ENCODE peak calls at places on chromosomes 13 and 19, in five cellular contexts. O, L, Z, C and B are unnamed samples.
A peak's percentile ranks its signal among the peaks of the same experiment; 100 is the strongest.

GRCh38 chr19:15289673-15290072 is 42.7 kb downstream of the BRD4 start:
- DNase-seq in O (no peak), L (no peak), Z (no peak), C (no peak), B (no peak)

GRCh38 chr19:35344511-35345031 is 3.1 kb upstream of the FFAR1 start:
- DNase-seq in O (no peak), L (no peak), Z (no peak), C (no peak), B (no peak)

GRCh38 chr19:55688422-55689218 is 13.6 kb downstream of the EPN1 start:
- DNase-seq in O (no peak), L (no peak), Z (no peak), C (no peak), B (no peak)

GRCh38 chr13:30042891-30043630 is 192.6 kb upstream of the UBL3 start:
- DNase-seq in O (no peak), L (no peak), Z (no peak), C (no peak), B (no peak)

GRCh38 chr13:35512271-35512920 is 35.9 kb upstream of the MAB21L1 start:
- DNase-seq in O (no peak), L (peak; percentile 98), Z (peak; percentile 81), C (no peak), B (no peak)

GRCh38 chr19:1516395-1516753 is 3.6 kb upstream of the ADAMTSL5 start:
- DNase-seq in O (no peak), L (no peak), Z (no peak), C (no peak), B (no peak)

GRCh38 chr13:83372786-83373185 is 509.5 kb downstream of the SLITRK1 start:
- DNase-seq in O (no peak), L (peak; percentile 13), Z (no peak), C (no peak), B (no peak)

GRCh38 chr19:42184401-42184861 is 33.0 kb downstream of the DEDD2 start:
- DNase-seq in O (peak; percentile 56), L (peak; percentile 90), Z (peak; percentile 85), C (peak; percentile 71), B (peak; percentile 7)

GRCh38 chr13:73465629-73465974 is 406.8 kb downstream of the KLF5 start:
- DNase-seq in O (no peak), L (peak; percentile 42), Z (peak; percentile 2), C (no peak), B (no peak)

GRCh38 chr19:18173572-18174294 is at the start of gene IFI30:
- DNase-seq in O (peak; percentile 58), L (peak; percentile 70), Z (no peak), C (peak; percentile 69), B (peak; percentile 44)

GRCh38 chr13:97141564-97142005 is 80.5 kb upstream of the MBNL2 start:
- DNase-seq in O (no peak), L (peak; percentile 93), Z (peak; percentile 46), C (no peak), B (no peak)

GRCh38 chr19:9431475-9431874 is 3.9 kb downstream of the ZNF266 start:
- DNase-seq in O (peak; percentile 14), L (peak; percentile 46), Z (no peak), C (peak; percentile 39), B (no peak)

GRCh38 chr13:29887651-29888050 is 37.2 kb upstream of the UBL3 start:
- DNase-seq in O (no peak), L (no peak), Z (no peak), C (no peak), B (no peak)